ENCODE peak calls at places on chromosome 5, in five cellular contexts. One of them, this sample, is unnamed.

GRCh38 chr5:135826221-135826525 is 8.3 kb upstream of the SLC25A48 start:
- DNase-seq in psoas muscle: no peak
- DNase-seq in pancreas: no peak
- DNase-seq in fibroblast of lung: no peak
- DNase-seq in OCI-LY7: no peak
- DNase-seq in this sample: no peak

GRCh38 chr5:79225026-79225425 is 10.9 kb upstream of the JMY start:
- DNase-seq in pancreas: no peak
- DNase-seq in OCI-LY7: no peak
- DNase-seq in psoas muscle: no peak
- DNase-seq in fibroblast of lung: peak; percentile 44
- DNase-seq in this sample: no peak

GRCh38 chr5:58113172-58113571 is 346.7 kb downstream of the PLK2 start:
- DNase-seq in fibroblast of lung: no peak
- DNase-seq in OCI-LY7: no peak
- DNase-seq in psoas muscle: no peak
- DNase-seq in pancreas: no peak
- DNase-seq in this sample: no peak

GRCh38 chr5:6837519-6838110 is 124.4 kb downstream of the TENT4A start:
- DNase-seq in fibroblast of lung: no peak
- DNase-seq in OCI-LY7: peak; percentile 43
- DNase-seq in psoas muscle: no peak
- DNase-seq in pancreas: no peak
- DNase-seq in this sample: no peak

GRCh38 chr5:34055671-34056070 is 12.7 kb upstream of the C1QTNF3 start:
- DNase-seq in psoas muscle: no peak
- DNase-seq in OCI-LY7: no peak
- DNase-seq in fibroblast of lung: no peak
- DNase-seq in pancreas: no peak
- DNase-seq in this sample: no peak

GRCh38 chr5:158619083-158619788 is 480.5 kb downstream of the EBF1 start:
- DNase-seq in psoas muscle: no peak
- DNase-seq in OCI-LY7: no peak
- DNase-seq in fibroblast of lung: no peak
- DNase-seq in pancreas: no peak
- DNase-seq in this sample: no peak

GRCh38 chr5:80806929-80807328 is 152.1 kb upstream of the DHFR start:
- DNase-seq in fibroblast of lung: no peak
- DNase-seq in OCI-LY7: no peak
- DNase-seq in pancreas: no peak
- DNase-seq in psoas muscle: no peak
- DNase-seq in this sample: no peak

GRCh38 chr5:31824886-31825774 is 186.2 kb downstream of the PDZD2 start:
- DNase-seq in fibroblast of lung: peak; percentile 42
- DNase-seq in psoas muscle: peak; percentile 17
- DNase-seq in pancreas: peak; percentile 16
- DNase-seq in OCI-LY7: peak; percentile 80
- DNase-seq in this sample: no peak

GRCh38 chr5:103475629-103476240 is 86.9 kb downstream of the NUDT12 start:
- DNase-seq in psoas muscle: no peak
- DNase-seq in fibroblast of lung: peak; percentile 36
- DNase-seq in OCI-LY7: peak; percentile 40
- DNase-seq in pancreas: no peak
- DNase-seq in this sample: no peak

GRCh38 chr5:149441194-149441753 is 62.2 kb upstream of the IL17B start:
- DNase-seq in OCI-LY7: no peak
- DNase-seq in psoas muscle: no peak
- DNase-seq in pancreas: no peak
- DNase-seq in fibroblast of lung: no peak
- DNase-seq in this sample: no peak

GRCh38 chr5:149439899-149440655 is 61.0 kb upstream of the IL17B start:
- DNase-seq in fibroblast of lung: peak; percentile 81
- DNase-seq in OCI-LY7: no peak
- DNase-seq in psoas muscle: no peak
- DNase-seq in pancreas: no peak
- DNase-seq in this sample: peak; percentile 83

GRCh38 chr5:149443210-149443609 is 64.1 kb upstream of the IL17B start:
- DNase-seq in pancreas: no peak
- DNase-seq in fibroblast of lung: no peak
- DNase-seq in psoas muscle: no peak
- DNase-seq in OCI-LY7: no peak
- DNase-seq in this sample: no peak

GRCh38 chr5:149441986-149442385 is 62.9 kb upstream of the IL17B start:
- DNase-seq in fibroblast of lung: no peak
- DNase-seq in OCI-LY7: no peak
- DNase-seq in psoas muscle: no peak
- DNase-seq in pancreas: no peak
- DNase-seq in this sample: no peak

GRCh38 chr5:149442563-149443182 is 63.6 kb upstream of the IL17B start:
- DNase-seq in pancreas: peak; percentile 74
- DNase-seq in psoas muscle: peak; percentile 82
- DNase-seq in fibroblast of lung: peak; percentile 52
- DNase-seq in OCI-LY7: peak; percentile 63
- DNase-seq in this sample: peak; percentile 84
- H3K27ac ChIP-seq in pancreas: peak overlapping the region; percentile 49
- H3K27ac ChIP-seq in psoas muscle: peak overlapping the region; percentile 73
- H3K27ac ChIP-seq in fibroblast of lung: peak overlapping the region; percentile 59
- H3K27ac ChIP-seq in OCI-LY7: no peak overlapping the region
- H3K27ac ChIP-seq in this sample: peak overlapping the region; percentile 92

DNA sequence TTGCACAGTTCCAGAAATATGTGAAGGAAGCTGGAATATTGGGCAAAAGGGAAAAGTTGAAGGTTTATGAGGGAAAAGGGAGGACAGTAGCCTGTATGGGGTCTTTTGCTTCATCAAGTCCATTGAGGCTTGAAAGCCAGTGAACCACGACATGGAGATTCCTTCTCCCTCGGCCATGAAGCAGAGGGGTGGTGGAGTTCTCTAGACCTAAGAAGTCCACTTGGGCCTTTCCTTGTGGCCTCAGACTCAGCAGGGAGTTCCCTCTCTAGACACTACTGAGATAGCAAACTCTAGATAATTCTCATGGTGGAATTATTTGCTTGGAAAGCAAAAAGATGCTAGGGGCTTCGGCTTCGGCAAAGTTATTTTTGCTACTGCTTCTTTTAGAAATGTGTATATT is 78.5 kb downstream of the FOXD1 start:
- DNase-seq in fibroblast of lung: no peak
- DNase-seq in psoas muscle: no peak
- DNase-seq in OCI-LY7: no peak
- DNase-seq in pancreas: no peak
- DNase-seq in this sample: no peak
- H3K27ac ChIP-seq in fibroblast of lung: peak overlapping the region; percentile 91
- H3K27ac ChIP-seq in psoas muscle: no peak overlapping the region
- H3K27ac ChIP-seq in OCI-LY7: no peak overlapping the region
- H3K27ac ChIP-seq in pancreas: no peak overlapping the region
- H3K27ac ChIP-seq in this sample: no peak overlapping the region

GRCh38 chr5:177593511-177593910 is 1.5 kb downstream of the TMED9 start:
- DNase-seq in fibroblast of lung: no peak
- DNase-seq in OCI-LY7: no peak
- DNase-seq in pancreas: no peak
- DNase-seq in psoas muscle: no peak
- DNase-seq in this sample: no peak

GRCh38 chr5:177591690-177592009 is 353 bp upstream of the TMED9 start:
- DNase-seq in OCI-LY7: no peak
- DNase-seq in fibroblast of lung: no peak
- DNase-seq in pancreas: no peak
- DNase-seq in psoas muscle: no peak
- DNase-seq in this sample: no peak

GRCh38 chr5:177592905-177593304 is 902 bp downstream of the TMED9 start:
- DNase-seq in OCI-LY7: no peak
- DNase-seq in fibroblast of lung: no peak
- DNase-seq in pancreas: no peak
- DNase-seq in psoas muscle: no peak
- DNase-seq in this sample: no peak

GRCh38 chr5:177590406-177590805 is 1.6 kb upstream of the TMED9 start:
- DNase-seq in OCI-LY7: no peak
- DNase-seq in pancreas: no peak
- DNase-seq in fibroblast of lung: no peak
- DNase-seq in psoas muscle: no peak
- DNase-seq in this sample: no peak

GRCh38 chr5:177592010-177592834 is at the start of gene TMED9:
- DNase-seq in psoas muscle: peak; percentile 84
- DNase-seq in pancreas: peak; percentile 86
- DNase-seq in fibroblast of lung: peak; percentile 75
- DNase-seq in OCI-LY7: peak; percentile 90
- DNase-seq in this sample: peak; percentile 84
- H3K27ac ChIP-seq in psoas muscle: peak within 1 kb of the TSS; percentile 84
- H3K27ac ChIP-seq in pancreas: peak within 1 kb of the TSS; percentile 82
- H3K27ac ChIP-seq in fibroblast of lung: peak within 1 kb of the TSS; percentile 85
- H3K27ac ChIP-seq in OCI-LY7: peak within 1 kb of the TSS; percentile 73
- H3K27ac ChIP-seq in this sample: peak within 1 kb of the TSS; percentile 84

GRCh38 chr5:107668933-107669542 is 1.7 kb downstream of the EFNA5 start:
- DNase-seq in fibroblast of lung: no peak
- DNase-seq in psoas muscle: peak; percentile 12
- DNase-seq in OCI-LY7: no peak
- DNase-seq in pancreas: no peak
- DNase-seq in this sample: no peak
- H3K27ac ChIP-seq in fibroblast of lung: peak overlapping the region; percentile 53
- H3K27ac ChIP-seq in psoas muscle: no peak overlapping the region
- H3K27ac ChIP-seq in OCI-LY7: no peak overlapping the region
- H3K27ac ChIP-seq in pancreas: no peak overlapping the region
- H3K27ac ChIP-seq in this sample: peak overlapping the region; percentile 90

DNA sequence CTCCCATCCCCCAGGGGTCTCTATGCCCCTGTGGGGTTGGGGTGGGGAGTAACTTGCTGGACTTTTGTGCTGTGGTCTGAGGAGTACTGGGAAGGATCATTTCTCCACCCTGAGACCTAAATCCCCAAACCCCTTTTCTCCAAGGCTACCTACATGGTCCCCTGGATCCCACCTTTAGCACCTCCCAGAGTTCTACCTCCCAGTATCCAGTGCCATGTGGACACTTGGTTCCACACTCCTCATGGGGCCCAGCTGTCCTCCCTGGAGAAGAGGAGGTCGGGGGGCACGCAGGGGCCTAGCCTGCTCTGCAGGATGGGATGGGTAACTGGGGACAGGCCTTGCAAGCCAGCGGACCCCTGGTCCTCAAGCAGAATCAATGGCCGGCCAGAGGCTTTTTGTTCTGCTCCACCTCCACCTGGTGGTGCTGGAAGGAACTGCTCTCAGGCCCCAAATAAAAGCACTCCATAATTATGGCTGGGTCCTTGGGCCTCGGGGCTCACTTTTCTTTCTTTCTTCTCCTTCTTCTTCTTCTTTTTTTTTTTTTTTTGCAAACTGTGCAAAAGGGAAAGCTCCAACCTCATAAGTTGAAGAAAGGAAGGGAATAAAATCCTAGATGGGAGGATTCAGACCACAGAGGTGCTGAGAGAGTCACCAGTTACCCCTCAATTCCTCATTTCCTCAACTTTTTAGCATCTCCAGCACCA is 68.4 kb downstream of the PSD2 start:
- DNase-seq in OCI-LY7: peak; percentile 59
- DNase-seq in fibroblast of lung: peak; percentile 32
- DNase-seq in pancreas: peak; percentile 35
- DNase-seq in psoas muscle: peak; percentile 65
- DNase-seq in this sample: no peak
- H3K27ac ChIP-seq in OCI-LY7: no peak overlapping the region
- H3K27ac ChIP-seq in fibroblast of lung: no peak overlapping the region
- H3K27ac ChIP-seq in pancreas: no peak overlapping the region
- H3K27ac ChIP-seq in psoas muscle: peak overlapping the region; percentile 82
- H3K27ac ChIP-seq in this sample: peak overlapping the region; percentile 39